ENCODE peak calls at places on chromosome 4, in nine cellular contexts. K, Y, T, V, L, N, U, Q and F are unnamed samples.

GRCh38 chr4:111883557-111883999 is 261.7 kb upstream of the FAM241A start:
- DNase-seq in T (no peak), Y (no peak), L (no peak), Q (no peak), K (no peak), U (no peak), V (no peak), N (no peak), F (peak; percentile 5)

GRCh38 chr4:123673971-123674370 is 277.4 kb downstream of the SPRY1 start:
- DNase-seq in Q (no peak), T (no peak), N (no peak), U (no peak), K (no peak), L (peak; percentile 43), Y (no peak), V (no peak), F (no peak)

GRCh38 chr4:72631296-72631695 is 62.3 kb upstream of the ADAMTS3 start:
- DNase-seq in T (no peak), Y (peak; percentile 64), V (peak; percentile 66), L (peak; percentile 42), Q (peak; percentile 57), K (peak; percentile 7), U (peak; percentile 81), N (no peak), F (peak; percentile 27)

GRCh38 chr4:48623182-48623780 is 133.2 kb downstream of the ZAR1 start:
- DNase-seq in Y (no peak), T (no peak), U (no peak), K (no peak), N (no peak), Q (no peak), V (no peak), L (no peak), F (no peak)

GRCh38 chr4:149765630-149766029 is 50.0 kb downstream of the IQCM start:
- DNase-seq in Y (peak; percentile 28), V (no peak), L (peak; percentile 72), T (no peak), Q (no peak), K (no peak), N (no peak), U (no peak), F (peak; percentile 29)

GRCh38 chr4:136841526-136841925 is 690.8 kb downstream of the PCDH18 start:
- DNase-seq in K (no peak), Y (no peak), V (no peak), N (no peak), L (no peak), T (no peak), Q (no peak), U (no peak), F (no peak)

GRCh38 chr4:1511441-1512041 is 105.3 kb upstream of the NKX1-1 start:
- DNase-seq in V (peak; percentile 17), Y (no peak), Q (peak; percentile 78), T (no peak), U (peak; percentile 74), K (no peak), N (peak; percentile 27), L (no peak), F (no peak)

GRCh38 chr4:6333301-6334202 is 63.9 kb downstream of the WFS1 start:
- DNase-seq in L (no peak), V (no peak), N (no peak), T (no peak), U (peak; percentile 59), K (no peak), Y (no peak), Q (peak; percentile 39), F (no peak)

GRCh38 chr4:56619160-56619559 is 61.9 kb downstream of the HOPX start:
- DNase-seq in U (no peak), V (no peak), Y (no peak), K (no peak), N (no peak), Q (no peak), T (no peak), L (peak; percentile 50), F (no peak)